ENCODE peak calls at places on chromosomes 4 and X, in five cellular contexts. Q, O, W, B and D are unnamed samples.

GRCh38 chr4:152072001-152072485 is 311.2 kb upstream of the GATB start:
- DNase-seq in Q (no peak), O (no peak), W (no peak), B (no peak), D (no peak)

GRCh38 chrX:34521563-34521962 is 135.5 kb downstream of the TMEM47 start:
- DNase-seq in Q (peak), O (no peak), W (no peak), B (peak), D (no peak)

GRCh38 chr4:152340818-152341217 is 195.1 kb downstream of the FBXW7 start:
- DNase-seq in Q (no peak), O (no peak), W (no peak), B (no peak), D (no peak)

GRCh38 chr4:188727746-188728145 is 588.5 kb downstream of the TRIML1 start:
- DNase-seq in Q (no peak), O (no peak), W (no peak), B (no peak), D (no peak)

GRCh38 chr4:39467470-39467869 is 8.6 kb downstream of the LIAS start:
- DNase-seq in Q (no peak), O (no peak), W (no peak), B (no peak), D (no peak)

GRCh38 chrX:13152511-13152868 is 108.1 kb upstream of the FAM9C start:
- DNase-seq in Q (no peak), O (no peak), W (no peak), B (peak), D (no peak)

GRCh38 chr4:138875886-138876608 is 139.5 kb upstream of the NOCT start:
- DNase-seq in Q (no peak), O (peak), W (peak), B (no peak), D (no peak)

GRCh38 chr4:179352221-179352620 is 1910.0 kb upstream of the AGA start:
- DNase-seq in Q (no peak), O (no peak), W (no peak), B (no peak), D (peak)

GRCh38 chr4:153112071-153112460 is 92.2 kb upstream of the TRIM2 start:
- DNase-seq in Q (no peak), O (peak), W (no peak), B (no peak), D (no peak)

GRCh38 chr4:82721819-82722423 is 76.7 kb downstream of the SCD5 start:
- DNase-seq in Q (no peak), O (no peak), W (no peak), B (no peak), D (no peak)

GRCh38 chr4:143335979-143336827 is 473 bp upstream of the GAB1 start:
- DNase-seq in Q (peak), O (peak), W (peak), B (peak), D (peak)
- H3K14ac ChIP-seq in Q (no peak), O (peak), W (no peak), B (peak), D (peak)

GRCh38 chrX:1412551-1413161 is 20.7 kb upstream of the SLC25A6 start:
- DNase-seq in Q (no peak), O (no peak), W (no peak), B (no peak), D (no peak)

GRCh38 chrX:1416327-1416784 is 24.4 kb upstream of the SLC25A6 start:
- DNase-seq in Q (no peak), O (no peak), W (no peak), B (no peak), D (no peak)

GRCh38 chrX:1416965-1417760 is 25.2 kb upstream of the SLC25A6 start:
- DNase-seq in Q (no peak), O (no peak), W (no peak), B (no peak), D (no peak)

GRCh38 chrX:1407035-1407434 is 15.1 kb upstream of the SLC25A6 start:
- DNase-seq in Q (no peak), O (no peak), W (no peak), B (no peak), D (no peak)

DNA sequence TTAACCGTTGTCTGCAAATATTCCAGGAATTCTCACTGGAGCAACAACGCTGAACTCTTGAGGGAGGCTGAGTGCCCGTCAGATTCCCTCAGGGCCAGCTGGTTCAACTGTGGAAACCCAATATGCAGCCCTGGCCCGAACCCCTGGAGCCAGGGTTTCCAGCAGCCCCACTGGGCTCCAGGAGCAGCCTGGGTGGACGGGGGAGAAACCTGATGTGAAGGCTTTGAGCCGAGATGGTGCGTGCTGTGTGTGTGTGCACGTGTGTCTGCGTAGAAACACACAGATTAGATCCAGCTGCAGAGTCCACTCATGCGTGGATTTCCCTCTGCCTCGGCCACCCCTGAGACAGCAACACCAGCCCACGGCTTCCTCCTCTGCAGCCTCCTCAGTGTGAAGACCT is 19.4 kb upstream of the SLC25A6 start:
- DNase-seq in Q (no peak), O (no peak), W (no peak), B (no peak), D (no peak)
- H2BK12ac ChIP-seq in Q (no peak), O (no peak), W (no peak), B (no peak), D (no peak)

GRCh38 chr4:163142246-163142645 is 24.4 kb downstream of the NAF1 start:
- DNase-seq in Q (no peak), O (no peak), W (no peak), B (no peak), D (no peak)
- H3K14ac ChIP-seq in Q (no peak), O (no peak), W (no peak), B (no peak), D (no peak)

DNA sequence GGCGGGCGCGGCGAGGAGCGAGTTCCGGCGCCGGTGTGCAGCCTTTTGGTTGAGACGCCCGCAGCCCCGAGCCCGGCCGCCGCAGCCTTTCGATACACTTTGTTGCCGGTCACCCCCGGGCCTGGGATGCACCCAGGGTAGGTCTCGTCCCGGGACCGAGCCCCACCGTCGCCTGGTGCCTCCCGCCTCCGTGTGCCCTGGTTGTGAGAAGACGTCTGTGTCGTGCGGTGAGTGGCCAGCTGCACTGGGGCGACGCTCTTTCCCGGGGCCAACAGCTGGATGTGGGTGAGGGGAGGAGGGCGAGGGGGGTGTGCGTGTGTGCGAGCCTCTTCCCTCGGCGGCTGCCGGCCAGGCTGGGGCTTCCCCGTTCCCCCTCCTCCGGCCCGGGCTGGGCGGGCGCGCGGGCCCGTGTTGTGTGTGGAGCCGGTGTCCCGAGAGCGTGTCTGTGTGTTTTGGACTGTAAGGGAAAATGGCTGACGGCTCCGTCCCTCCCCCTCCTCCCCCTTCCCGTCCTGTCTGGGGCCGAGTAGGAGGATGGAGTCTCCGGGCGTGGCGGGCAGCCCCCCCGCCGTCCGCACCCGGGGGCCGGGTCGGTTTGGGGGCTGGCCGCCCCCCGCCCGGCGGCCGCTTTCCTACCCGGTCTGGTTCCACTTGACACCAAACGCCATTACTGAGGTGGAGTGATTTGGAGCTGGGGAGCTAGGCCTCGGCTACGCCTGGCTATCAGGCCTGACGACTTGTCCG is 810 bp downstream of the USP9X start:
- DNase-seq in Q (peak), O (peak), W (peak), B (no peak), D (no peak)
- H2BK12ac ChIP-seq in Q (no peak), O (no peak), W (no peak), B (no peak), D (no peak)

GRCh38 chr4:119116021-119116420 is 19.6 kb upstream of the MYOZ2 start:
- DNase-seq in Q (no peak), O (no peak), W (no peak), B (no peak), D (no peak)

GRCh38 chr4:119118397-119118796 is 17.2 kb upstream of the MYOZ2 start:
- DNase-seq in Q (no peak), O (no peak), W (peak), B (no peak), D (no peak)

GRCh38 chr4:119111296-119111695 is 24.3 kb upstream of the MYOZ2 start:
- DNase-seq in Q (no peak), O (no peak), W (no peak), B (no peak), D (no peak)

GRCh38 chr4:119113033-119113655 is 22.5 kb upstream of the MYOZ2 start:
- DNase-seq in Q (no peak), O (no peak), W (peak), B (no peak), D (no peak)

DNA sequence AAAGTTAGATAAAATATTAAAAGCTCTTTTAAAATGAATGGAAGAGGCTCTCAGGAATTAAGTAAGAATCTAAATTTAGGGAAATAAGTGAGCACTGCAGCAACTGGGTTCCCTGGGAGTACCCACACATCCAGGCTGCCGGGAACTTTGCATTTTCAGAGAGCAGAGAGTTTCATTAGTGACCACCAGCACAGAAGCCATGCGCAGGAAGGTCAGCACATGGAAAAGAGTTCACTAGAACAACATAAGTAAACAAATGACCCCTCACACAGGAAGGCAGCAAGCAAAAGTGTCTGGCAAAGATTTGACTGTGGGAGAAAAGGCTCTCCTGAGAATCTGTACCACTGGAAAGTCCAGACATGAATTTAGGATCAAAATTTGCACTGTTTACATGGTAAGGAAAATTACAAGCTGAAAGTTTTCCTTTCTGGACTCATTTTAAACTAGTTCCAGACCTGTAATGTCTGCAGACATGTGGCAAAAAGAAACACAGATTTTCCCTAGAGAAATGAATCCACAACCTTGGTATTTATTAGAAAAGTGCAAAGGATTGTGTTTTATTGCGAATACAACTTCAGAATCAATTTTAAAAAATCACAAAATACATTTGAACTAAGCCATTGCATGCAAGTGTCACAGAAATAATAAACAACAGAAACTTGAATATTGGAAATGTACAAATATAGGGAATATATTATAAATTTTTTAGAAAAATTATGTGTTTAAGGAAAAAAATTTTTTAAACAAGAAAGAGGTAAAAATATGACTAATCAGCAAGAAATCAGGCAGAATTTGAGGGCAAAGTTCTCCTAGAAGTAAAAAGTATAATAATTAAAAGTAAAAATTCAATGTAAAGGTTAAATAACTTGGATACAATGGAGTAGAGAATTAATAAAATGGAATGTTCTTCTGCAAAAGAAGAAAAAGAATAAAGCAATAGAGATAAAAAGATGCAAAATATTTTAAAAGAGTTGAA is 18.4 kb upstream of the MYOZ2 start:
- DNase-seq in Q (no peak), O (no peak), W (peak), B (no peak), D (no peak)
- H3K14ac ChIP-seq in Q (no peak), O (no peak), W (no peak), B (no peak), D (no peak)

DNA sequence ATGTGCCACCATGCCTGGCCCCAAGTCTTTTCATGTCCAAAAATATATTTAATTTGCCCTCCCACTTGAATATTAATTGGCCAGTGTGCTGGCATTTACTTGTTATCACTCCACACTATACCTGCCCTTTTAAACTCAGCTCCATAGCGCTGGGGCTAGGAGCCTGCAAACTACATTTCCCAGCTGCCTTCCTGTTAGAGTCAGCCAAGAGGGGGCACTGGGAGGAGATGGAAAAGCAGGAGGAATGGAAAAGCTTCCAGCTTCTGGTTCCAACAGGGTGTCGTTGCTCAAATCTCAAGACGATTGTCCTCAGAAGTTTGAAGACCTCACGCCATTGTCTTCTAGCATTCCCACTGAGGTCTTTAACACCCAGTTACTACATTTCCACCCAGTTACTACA is 315.5 kb downstream of the BCOR start:
- DNase-seq in Q (no peak), O (no peak), W (no peak), B (peak), D (no peak)
- H2BK12ac ChIP-seq in Q (no peak), O (no peak), W (no peak), B (no peak), D (no peak)

GRCh38 chr4:98527528-98527927 is 130.9 kb downstream of the TSPAN5 start:
- DNase-seq in Q (no peak), O (no peak), W (no peak), B (no peak), D (no peak)
- H3K14ac ChIP-seq in Q (no peak), O (no peak), W (no peak), B (no peak), D (no peak)

GRCh38 chr4:2103843-2104547 is 44.9 kb downstream of the NAT8L start:
- DNase-seq in Q (no peak), O (no peak), W (no peak), B (no peak), D (no peak)

GRCh38 chr4:2103127-2103842 is 44.2 kb downstream of the NAT8L start:
- DNase-seq in Q (no peak), O (no peak), W (no peak), B (no peak), D (no peak)

GRCh38 chr4:2102045-2102883 is 43.1 kb downstream of the NAT8L start:
- DNase-seq in Q (no peak), O (no peak), W (no peak), B (no peak), D (no peak)

GRCh38 chr4:2104556-2105345 is 45.6 kb downstream of the NAT8L start:
- DNase-seq in Q (no peak), O (no peak), W (no peak), B (no peak), D (no peak)

GRCh38 chr4:2101346-2102044 is 42.4 kb downstream of the NAT8L start:
- DNase-seq in Q (no peak), O (no peak), W (no peak), B (no peak), D (no peak)
- H2BK12ac ChIP-seq in Q (peak), O (no peak), W (no peak), B (no peak), D (no peak)

GRCh38 chr4:76955187-76955586 is 5.6 kb downstream of the SEPTIN11 start:
- DNase-seq in Q (no peak), O (no peak), W (no peak), B (no peak), D (no peak)

GRCh38 chr4:76960014-76960413 is 10.5 kb downstream of the SEPTIN11 start:
- DNase-seq in Q (no peak), O (peak), W (no peak), B (no peak), D (no peak)

GRCh38 chr4:76958891-76959290 is 9.3 kb downstream of the SEPTIN11 start:
- DNase-seq in Q (no peak), O (peak), W (no peak), B (no peak), D (no peak)

GRCh38 chr4:76954489-76954888 is 4.9 kb downstream of the SEPTIN11 start:
- DNase-seq in Q (no peak), O (no peak), W (no peak), B (no peak), D (no peak)

DNA sequence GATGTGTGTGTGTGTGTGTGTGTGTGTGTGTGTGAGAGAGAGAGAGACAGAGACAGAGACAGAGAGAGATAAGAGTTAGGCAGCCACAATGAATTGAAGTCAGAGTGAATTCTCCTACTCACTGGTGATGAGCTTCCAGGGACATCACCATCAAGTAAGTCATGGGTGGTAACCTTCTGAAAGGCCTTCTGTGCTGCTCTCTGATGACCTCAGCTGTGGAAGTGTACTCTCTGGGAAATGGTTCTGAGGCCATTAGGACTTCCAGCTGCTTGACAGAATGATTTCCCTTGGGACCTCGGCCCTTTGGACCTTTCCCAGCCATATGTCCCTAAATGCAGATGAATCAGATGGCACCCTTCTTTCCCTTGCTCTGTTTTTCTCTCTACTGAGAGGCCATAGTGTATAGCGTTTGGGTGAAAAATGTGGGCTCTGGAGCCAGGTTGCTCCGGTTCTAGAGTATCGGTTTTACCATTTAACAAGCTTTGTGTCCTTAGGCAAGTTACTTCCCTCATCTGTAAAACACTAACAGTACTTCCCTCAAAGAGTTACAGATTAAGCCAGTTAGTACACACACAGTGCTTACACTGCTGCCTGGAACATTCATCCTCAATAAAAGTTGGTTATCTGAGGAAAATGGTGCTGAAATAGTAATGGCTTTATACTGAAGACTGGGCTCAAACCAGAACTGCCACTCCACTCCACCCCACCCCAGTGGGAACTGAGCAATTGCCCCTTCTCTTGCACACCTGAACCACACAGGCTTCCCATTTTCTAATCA is 7.6 kb downstream of the SEPTIN11 start:
- DNase-seq in Q (no peak), O (no peak), W (peak), B (no peak), D (no peak)
- H3K14ac ChIP-seq in Q (no peak), O (no peak), W (no peak), B (no peak), D (no peak)